ENCODE peak calls at places on chromosomes 12 and 14, in nine cellular contexts. S is left ventricle myocardium superior, K is M059J, N is NCI-H1092, X is heart left ventricle, F is ovary, Y is RWPE1, J is skeletal muscle cell, D is HEK293T. R is an unnamed sample.

GRCh38 chr12:14367097-14367661 is 1.7 kb downstream of the ATF7IP start:
- DNase-seq in S (no peak), K (peak; percentile 52), N (no peak), X (no peak), F (no peak), Y (no peak), J (peak; percentile 7), D (no peak), R (no peak)

GRCh38 chr14:33210304-33210703 is 271.6 kb downstream of the NPAS3 start:
- DNase-seq in S (no peak), K (peak; percentile 5), N (no peak), X (no peak), F (no peak), Y (peak; percentile 5), J (peak; percentile 1), D (peak; percentile 17), R (no peak)

GRCh38 chr12:40697566-40698257 is 5.5 kb downstream of the CNTN1 start:
- DNase-seq in S (no peak), K (no peak), N (no peak), X (no peak), F (no peak), Y (peak; percentile 30), J (no peak), D (no peak), R (no peak)

GRCh38 chr12:95202691-95203476 is 14.4 kb downstream of the FGD6 start:
- DNase-seq in S (no peak), K (peak; percentile 72), N (no peak), X (no peak), F (no peak), Y (no peak), J (no peak), D (no peak), R (no peak)

GRCh38 chr12:23561536-23561935 is 387.9 kb downstream of the SOX5 start:
- DNase-seq in S (no peak), K (no peak), N (no peak), X (no peak), F (no peak), Y (no peak), J (no peak), D (no peak), R (no peak)

GRCh38 chr12:130222519-130223255 is 60.4 kb downstream of the FZD10 start:
- DNase-seq in S (no peak), K (no peak), N (no peak), X (no peak), F (no peak), Y (no peak), J (no peak), D (no peak), R (no peak)

GRCh38 chr12:8697476-8698131 is at the start of gene RIMKLB:
- DNase-seq in S (peak; percentile 93), K (peak; percentile 68), N (peak; percentile 89), X (peak; percentile 89), F (peak; percentile 90), Y (peak; percentile 55), J (no peak), D (peak; percentile 80), R (peak; percentile 89)

GRCh38 chr14:60984225-60984624 is 3.2 kb downstream of the SLC38A6 start:
- DNase-seq in S (no peak), K (no peak), N (no peak), X (no peak), F (no peak), Y (no peak), J (no peak), D (no peak), R (no peak)

GRCh38 chr12:84805474-84805858 is 107.1 kb downstream of the SLC6A15 start:
- DNase-seq in S (no peak), K (no peak), N (no peak), X (no peak), F (no peak), Y (no peak), J (no peak), D (no peak), R (no peak)

GRCh38 chr14:71377099-71377498 is 469.8 kb downstream of the PCNX1 start:
- DNase-seq in S (no peak), K (no peak), N (no peak), X (no peak), F (no peak), Y (no peak), J (no peak), D (no peak), R (no peak)

GRCh38 chr12:62256408-62257079 is 3.7 kb upstream of the USP15 start:
- DNase-seq in S (no peak), K (no peak), N (no peak), X (no peak), F (peak; percentile 31), Y (no peak), J (no peak), D (no peak), R (no peak)

GRCh38 chr12:107311682-107312081 is 218.3 kb upstream of the CRY1 start:
- DNase-seq in S (no peak), K (no peak), N (no peak), X (no peak), F (no peak), Y (no peak), J (no peak), D (no peak), R (no peak)

GRCh38 chr14:63045234-63045611 is at the start of gene KCNH5:
- DNase-seq in S (peak; percentile 44), K (peak; percentile 11), N (peak; percentile 68), X (peak; percentile 22), F (no peak), Y (peak; percentile 46), J (no peak), D (peak; percentile 88), R (peak; percentile 35)

GRCh38 chr12:117091758-117092510 is 7.3 kb downstream of the TESC start:
- DNase-seq in S (no peak), K (no peak), N (no peak), X (no peak), F (no peak), Y (no peak), J (no peak), D (no peak), R (no peak)

GRCh38 chr12:68121143-68121542 is 38.4 kb downstream of the IFNG start:
- DNase-seq in S (no peak), K (no peak), N (no peak), X (no peak), F (no peak), Y (no peak), J (no peak), D (no peak), R (no peak)

GRCh38 chr14:98173291-98173690 is 1098.7 kb downstream of the BCL11B start:
- DNase-seq in S (no peak), K (no peak), N (no peak), X (no peak), F (no peak), Y (no peak), J (no peak), D (no peak), R (peak; percentile 23)

R was measured in left cardiac atrium.